ENCODE peak calls at places on chromosome 20, in five cellular contexts. One of them, this sample, is unnamed.

GRCh38 chr20:57711311-57711712 is 1.5 kb upstream of the PMEPA1 start:
- DNase-seq in HepG2: no peak
- DNase-seq in endothelial cell of umbilical vein: no peak
- DNase-seq in IMR-90: no peak
- DNase-seq in uterus: no peak
- DNase-seq in this sample: no peak

GRCh38 chr20:7856756-7857155 is 83.5 kb downstream of the HAO1 start:
- DNase-seq in HepG2: no peak
- DNase-seq in endothelial cell of umbilical vein: peak; percentile 87
- DNase-seq in IMR-90: peak; percentile 69
- DNase-seq in uterus: no peak
- DNase-seq in this sample: no peak

GRCh38 chr20:49427751-49428518 is 54.5 kb downstream of the KCNB1 start:
- DNase-seq in HepG2: no peak
- DNase-seq in endothelial cell of umbilical vein: no peak
- DNase-seq in IMR-90: no peak
- DNase-seq in uterus: no peak
- DNase-seq in this sample: no peak

GRCh38 chr20:37375227-37375626 is 29.3 kb downstream of the SRC start:
- DNase-seq in HepG2: no peak
- DNase-seq in endothelial cell of umbilical vein: no peak
- DNase-seq in IMR-90: no peak
- DNase-seq in uterus: no peak
- DNase-seq in this sample: no peak

GRCh38 chr20:41141153-41141815 is 3.9 kb downstream of the PLCG1 start:
- DNase-seq in HepG2: peak; percentile 49
- DNase-seq in endothelial cell of umbilical vein: peak; percentile 86
- DNase-seq in IMR-90: peak; percentile 58
- DNase-seq in uterus: no peak
- DNase-seq in this sample: peak; percentile 33

GRCh38 chr20:12925214-12925755 is 83.5 kb upstream of the SPTLC3 start:
- DNase-seq in HepG2: peak; percentile 89
- DNase-seq in endothelial cell of umbilical vein: peak; percentile 81
- DNase-seq in IMR-90: peak; percentile 85
- DNase-seq in uterus: peak; percentile 28
- DNase-seq in this sample: peak; percentile 62

GRCh38 chr20:51631011-51631950 is 88.8 kb upstream of the NFATC2 start:
- DNase-seq in HepG2: peak; percentile 28
- DNase-seq in endothelial cell of umbilical vein: peak; percentile 100
- DNase-seq in IMR-90: peak; percentile 99
- DNase-seq in uterus: peak; percentile 83
- DNase-seq in this sample: peak; percentile 15

GRCh38 chr20:10922941-10923340 is 249.1 kb upstream of the JAG1 start:
- DNase-seq in HepG2: no peak
- DNase-seq in endothelial cell of umbilical vein: no peak
- DNase-seq in IMR-90: peak; percentile 96
- DNase-seq in uterus: no peak
- DNase-seq in this sample: no peak

GRCh38 chr20:36548704-36549627 is 7.6 kb downstream of the MYL9 start:
- DNase-seq in HepG2: no peak
- DNase-seq in endothelial cell of umbilical vein: no peak
- DNase-seq in IMR-90: no peak
- DNase-seq in uterus: no peak
- DNase-seq in this sample: no peak

GRCh38 chr20:23503649-23504048 is 12.7 kb downstream of the CST8 start:
- DNase-seq in HepG2: no peak
- DNase-seq in endothelial cell of umbilical vein: no peak
- DNase-seq in IMR-90: no peak
- DNase-seq in uterus: no peak
- DNase-seq in this sample: no peak

GRCh38 chr20:62642666-62643520 is 590 bp downstream of the SLCO4A1 start:
- DNase-seq in HepG2: no peak
- DNase-seq in endothelial cell of umbilical vein: peak; percentile 27
- DNase-seq in IMR-90: peak; percentile 4
- DNase-seq in uterus: no peak
- DNase-seq in this sample: no peak

GRCh38 chr20:63106108-63106764 is 99.5 kb upstream of the BHLHE23 start:
- DNase-seq in HepG2: no peak
- DNase-seq in endothelial cell of umbilical vein: no peak
- DNase-seq in IMR-90: peak; percentile 4
- DNase-seq in uterus: peak; percentile 21
- DNase-seq in this sample: no peak

GRCh38 chr20:58461899-58462298 is 53.3 kb downstream of the APCDD1L start:
- DNase-seq in HepG2: no peak
- DNase-seq in endothelial cell of umbilical vein: no peak
- DNase-seq in IMR-90: no peak
- DNase-seq in uterus: no peak
- DNase-seq in this sample: no peak

GRCh38 chr20:31861346-31862156 is 8.8 kb downstream of the DUSP15 start:
- DNase-seq in HepG2: peak; percentile 59
- DNase-seq in endothelial cell of umbilical vein: peak; percentile 56
- DNase-seq in IMR-90: peak; percentile 36
- DNase-seq in uterus: no peak
- DNase-seq in this sample: peak; percentile 54

GRCh38 chr20:1900321-1900791 is 5.1 kb downstream of the SIRPA start:
- DNase-seq in HepG2: peak; percentile 89
- DNase-seq in endothelial cell of umbilical vein: peak; percentile 78
- DNase-seq in IMR-90: peak; percentile 80
- DNase-seq in uterus: peak; percentile 75
- DNase-seq in this sample: peak; percentile 51

GRCh38 chr20:59728722-59729430 is 124.5 kb downstream of the PHACTR3 start:
- DNase-seq in HepG2: no peak
- DNase-seq in endothelial cell of umbilical vein: no peak
- DNase-seq in IMR-90: no peak
- DNase-seq in uterus: no peak
- DNase-seq in this sample: no peak
- H3K9me3 ChIP-seq in HepG2: no peaks in the 10 kb centered on the region
- H3K9me3 ChIP-seq in endothelial cell of umbilical vein: peaks cover 5% of the 10 kb centered on the region
- H3K9me3 ChIP-seq in IMR-90: peaks cover 33% of the 10 kb centered on the region
- H3K9me3 ChIP-seq in uterus: no peaks in the 10 kb centered on the region
- H3K9me3 ChIP-seq in this sample: no peaks in the 10 kb centered on the region

GRCh38 chr20:3771552-3772058 is 4.1 kb upstream of the ADISSP start:
- DNase-seq in HepG2: no peak
- DNase-seq in endothelial cell of umbilical vein: no peak
- DNase-seq in IMR-90: no peak
- DNase-seq in uterus: no peak
- DNase-seq in this sample: no peak

GRCh38 chr20:3766381-3766780 is 1.2 kb downstream of the ADISSP start:
- DNase-seq in HepG2: no peak
- DNase-seq in endothelial cell of umbilical vein: no peak
- DNase-seq in IMR-90: no peak
- DNase-seq in uterus: no peak
- DNase-seq in this sample: no peak

GRCh38 chr20:3767434-3768341 is at the start of gene ADISSP:
- DNase-seq in HepG2: peak; percentile 99
- DNase-seq in endothelial cell of umbilical vein: peak; percentile 98
- DNase-seq in IMR-90: peak; percentile 98
- DNase-seq in uterus: peak; percentile 99
- DNase-seq in this sample: peak; percentile 99

GRCh38 chr20:3766832-3767433 is 620 bp downstream of the ADISSP start:
- DNase-seq in HepG2: no peak
- DNase-seq in endothelial cell of umbilical vein: no peak
- DNase-seq in IMR-90: no peak
- DNase-seq in uterus: no peak
- DNase-seq in this sample: peak; percentile 25

GRCh38 chr20:3768342-3769130 is 983 bp upstream of the ADISSP start:
- DNase-seq in HepG2: peak; percentile 83
- DNase-seq in endothelial cell of umbilical vein: peak; percentile 75
- DNase-seq in IMR-90: peak; percentile 81
- DNase-seq in uterus: peak; percentile 71
- DNase-seq in this sample: peak; percentile 80
- TF ChIP-seq POLR2A in HepG2: peak; percentile 11
- TF ChIP-seq POLR2A in endothelial cell of umbilical vein: no peak
- TF ChIP-seq POLR2A in IMR-90: peak; percentile 71
- TF ChIP-seq POLR2A in uterus: no peak
- TF ChIP-seq POLR2A in this sample: peak; percentile 30

GRCh38 chr20:5148581-5148980 is 21.8 kb downstream of the CDS2 start:
- DNase-seq in HepG2: no peak
- DNase-seq in endothelial cell of umbilical vein: no peak
- DNase-seq in IMR-90: no peak
- DNase-seq in uterus: no peak
- DNase-seq in this sample: no peak

GRCh38 chr20:5149892-5150225 is 23.1 kb downstream of the CDS2 start:
- DNase-seq in HepG2: no peak
- DNase-seq in endothelial cell of umbilical vein: no peak
- DNase-seq in IMR-90: no peak
- DNase-seq in uterus: no peak
- DNase-seq in this sample: no peak

GRCh38 chr20:5145365-5146301 is 18.8 kb downstream of the CDS2 start:
- DNase-seq in HepG2: no peak
- DNase-seq in endothelial cell of umbilical vein: no peak
- DNase-seq in IMR-90: no peak
- DNase-seq in uterus: no peak
- DNase-seq in this sample: no peak

GRCh38 chr20:5146302-5146653 is 19.5 kb downstream of the CDS2 start:
- DNase-seq in HepG2: no peak
- DNase-seq in endothelial cell of umbilical vein: no peak
- DNase-seq in IMR-90: no peak
- DNase-seq in uterus: no peak
- DNase-seq in this sample: no peak

DNA sequence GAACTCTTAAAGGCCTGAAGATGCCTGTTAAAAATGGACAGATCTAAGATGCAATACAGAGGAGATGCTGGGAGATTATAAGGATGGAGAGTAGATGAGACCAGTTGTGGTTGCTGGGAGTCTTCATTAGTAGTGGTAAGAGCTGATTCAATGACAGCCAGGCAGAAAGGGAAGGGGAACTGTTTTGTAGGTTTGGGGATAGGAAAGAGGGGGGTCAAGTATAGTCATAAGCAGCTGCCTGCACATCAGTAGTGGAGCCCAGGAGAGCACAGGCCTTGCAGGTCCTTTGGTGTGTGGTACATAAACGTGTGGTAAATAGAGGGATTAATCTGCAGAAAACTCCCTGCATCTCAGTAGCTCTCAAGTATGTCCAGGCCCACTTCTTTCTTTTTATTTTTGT is 20.4 kb downstream of the CDS2 start:
- DNase-seq in HepG2: no peak
- DNase-seq in endothelial cell of umbilical vein: no peak
- DNase-seq in IMR-90: no peak
- DNase-seq in uterus: no peak
- DNase-seq in this sample: no peak
- H3K9me3 ChIP-seq in HepG2: no peaks in the 10 kb centered on the region
- H3K9me3 ChIP-seq in endothelial cell of umbilical vein: no peaks in the 10 kb centered on the region
- H3K9me3 ChIP-seq in IMR-90: no peaks in the 10 kb centered on the region
- H3K9me3 ChIP-seq in uterus: no peaks in the 10 kb centered on the region
- H3K9me3 ChIP-seq in this sample: no peaks in the 10 kb centered on the region

GRCh38 chr20:46605181-46605580 is 46.1 kb downstream of the SLC13A3 start:
- DNase-seq in HepG2: peak; percentile 59
- DNase-seq in endothelial cell of umbilical vein: no peak
- DNase-seq in IMR-90: no peak
- DNase-seq in uterus: no peak
- DNase-seq in this sample: no peak

GRCh38 chr20:46605978-46606816 is 45.1 kb downstream of the SLC13A3 start:
- DNase-seq in HepG2: no peak
- DNase-seq in endothelial cell of umbilical vein: no peak
- DNase-seq in IMR-90: no peak
- DNase-seq in uterus: no peak
- DNase-seq in this sample: no peak

GRCh38 chr20:46607849-46608497 is 43.3 kb downstream of the SLC13A3 start:
- DNase-seq in HepG2: peak; percentile 68
- DNase-seq in endothelial cell of umbilical vein: no peak
- DNase-seq in IMR-90: no peak
- DNase-seq in uterus: no peak
- DNase-seq in this sample: no peak

GRCh38 chr20:46607191-46607848 is 43.9 kb downstream of the SLC13A3 start:
- DNase-seq in HepG2: peak; percentile 99
- DNase-seq in endothelial cell of umbilical vein: no peak
- DNase-seq in IMR-90: no peak
- DNase-seq in uterus: no peak
- DNase-seq in this sample: no peak

GRCh38 chr20:46606817-46607190 is 44.5 kb downstream of the SLC13A3 start:
- DNase-seq in HepG2: no peak
- DNase-seq in endothelial cell of umbilical vein: no peak
- DNase-seq in IMR-90: no peak
- DNase-seq in uterus: no peak
- DNase-seq in this sample: no peak
- TF ChIP-seq POLR2A in HepG2: no peak
- TF ChIP-seq POLR2A in endothelial cell of umbilical vein: no peak
- TF ChIP-seq POLR2A in IMR-90: no peak
- TF ChIP-seq POLR2A in uterus: no peak
- TF ChIP-seq POLR2A in this sample: no peak

GRCh38 chr20:45069261-45069660 is 31.7 kb downstream of the KCNS1 start:
- DNase-seq in HepG2: no peak
- DNase-seq in endothelial cell of umbilical vein: peak; percentile 34
- DNase-seq in IMR-90: no peak
- DNase-seq in uterus: no peak
- DNase-seq in this sample: no peak
- H3K9me3 ChIP-seq in HepG2: no peaks in the 10 kb centered on the region
- H3K9me3 ChIP-seq in endothelial cell of umbilical vein: no peaks in the 10 kb centered on the region
- H3K9me3 ChIP-seq in IMR-90: no peaks in the 10 kb centered on the region
- H3K9me3 ChIP-seq in uterus: no peaks in the 10 kb centered on the region
- H3K9me3 ChIP-seq in this sample: no peaks in the 10 kb centered on the region

GRCh38 chr20:50596694-50597021 is 86.5 kb downstream of the PTPN1 start:
- DNase-seq in HepG2: no peak
- DNase-seq in endothelial cell of umbilical vein: no peak
- DNase-seq in IMR-90: no peak
- DNase-seq in uterus: no peak
- DNase-seq in this sample: no peak
- TF ChIP-seq POLR2A in HepG2: no peak
- TF ChIP-seq POLR2A in endothelial cell of umbilical vein: no peak
- TF ChIP-seq POLR2A in IMR-90: no peak
- TF ChIP-seq POLR2A in uterus: no peak
- TF ChIP-seq POLR2A in this sample: no peak

DNA sequence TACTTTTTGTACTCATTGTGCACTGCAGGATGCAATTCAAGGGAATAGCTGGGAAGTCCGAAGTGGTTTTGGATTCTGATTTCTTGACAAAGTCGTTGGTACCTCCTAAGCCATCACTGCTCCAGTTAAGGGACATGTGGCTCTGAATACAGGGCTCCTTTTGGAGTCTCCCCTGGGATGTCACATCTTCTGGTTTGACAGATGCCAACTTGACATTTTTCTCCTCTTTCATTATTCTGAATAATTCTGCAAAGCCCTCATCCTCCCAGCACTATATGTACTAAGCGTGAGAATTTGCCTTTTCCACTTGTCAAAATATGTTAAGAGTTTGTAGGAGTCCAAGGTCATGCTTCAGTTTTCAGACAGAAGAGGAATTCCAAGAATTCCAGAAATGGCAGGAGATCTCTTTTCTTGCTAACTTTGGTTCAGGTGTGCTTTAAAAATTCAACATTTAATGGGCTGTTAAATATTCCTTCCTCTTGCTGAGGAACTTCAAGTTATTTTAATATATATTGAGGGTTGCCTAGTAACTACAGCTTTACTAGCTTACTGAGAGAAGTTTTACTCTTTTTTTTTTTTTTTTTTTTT is 38.7 kb downstream of the DOK5 start:
- DNase-seq in HepG2: peak; percentile 34
- DNase-seq in endothelial cell of umbilical vein: no peak
- DNase-seq in IMR-90: no peak
- DNase-seq in uterus: no peak
- DNase-seq in this sample: no peak
- H3K9me3 ChIP-seq in HepG2: peaks cover 18% of the 10 kb centered on the region
- H3K9me3 ChIP-seq in endothelial cell of umbilical vein: no peaks in the 10 kb centered on the region
- H3K9me3 ChIP-seq in IMR-90: no peaks in the 10 kb centered on the region
- H3K9me3 ChIP-seq in uterus: no peaks in the 10 kb centered on the region
- H3K9me3 ChIP-seq in this sample: no peaks in the 10 kb centered on the region